ENCODE peak calls at places on chromosomes 16 and 17, in nine cellular contexts. F is prostate gland, H is ascending aorta, D is PC-3, G is ovary, V is fibroblast of lung, U is astrocyte, K is neural progenitor cell, M is HL-60. O is an unnamed sample.

GRCh38 chr17:36611345-36612072 is 10.1 kb downstream of the MRM1 start:
- DNase-seq in F (no peak), H (no peak), D (no peak), G (no peak), V (peak; percentile 71), U (peak; percentile 82), K (no peak), M (no peak), O (peak; percentile 82)

GRCh38 chr16:8880839-8881510 is 1.2 kb upstream of the LITAFD start:
- DNase-seq in F (no peak), H (no peak), D (no peak), G (no peak), V (no peak), U (no peak), K (no peak), M (no peak), O (no peak)

GRCh38 chr16:71421911-71422310 is 19.9 kb downstream of the TLE7 start:
- DNase-seq in F (no peak), H (no peak), D (peak; percentile 23), G (no peak), V (no peak), U (no peak), K (peak; percentile 49), M (peak; percentile 34), O (peak; percentile 5)

GRCh38 chr17:80107231-80108021 is 6.0 kb downstream of the GAA start:
- DNase-seq in F (no peak), H (no peak), D (no peak), G (peak; percentile 35), V (no peak), U (no peak), K (no peak), M (no peak), O (no peak)

GRCh38 chr16:69861276-69862030 is 89.7 kb upstream of the CLEC18A start:
- DNase-seq in F (peak; percentile 50), H (peak; percentile 86), D (no peak), G (no peak), V (peak; percentile 66), U (peak; percentile 82), K (no peak), M (no peak), O (peak; percentile 64)

GRCh38 chr17:78925662-78926555 is 722 bp upstream of the TIMP2 start:
- DNase-seq in F (no peak), H (peak; percentile 94), D (no peak), G (peak; percentile 91), V (peak; percentile 92), U (peak; percentile 76), K (peak; percentile 45), M (peak; percentile 58), O (peak; percentile 86)

GRCh38 chr17:279356-279755 is 73.3 kb downstream of the RPH3AL start:
- DNase-seq in F (no peak), H (no peak), D (no peak), G (no peak), V (no peak), U (no peak), K (no peak), M (no peak), O (no peak)

GRCh38 chr16:48559462-48560211 is 50.3 kb downstream of the N4BP1 start:
- DNase-seq in F (no peak), H (no peak), D (no peak), G (no peak), V (no peak), U (no peak), K (no peak), M (peak; percentile 63), O (no peak)

GRCh38 chr16:381788-382717 is at the start of gene PGAP6:
- DNase-seq in F (peak; percentile 67), H (no peak), D (peak; percentile 50), G (peak; percentile 75), V (peak; percentile 49), U (no peak), K (peak; percentile 84), M (peak; percentile 45), O (no peak)

GRCh38 chr16:69709456-69710084 is 16.8 kb downstream of the NQO1 start:
- DNase-seq in F (peak; percentile 27), H (no peak), D (peak; percentile 75), G (no peak), V (peak; percentile 80), U (peak; percentile 51), K (peak; percentile 77), M (peak; percentile 33), O (peak; percentile 29)

GRCh38 chr17:41406205-41406604 is 8.8 kb upstream of the KRT31 start:
- DNase-seq in F (no peak), H (peak; percentile 24), D (peak; percentile 52), G (no peak), V (no peak), U (no peak), K (peak; percentile 27), M (no peak), O (no peak)

GRCh38 chr17:49035470-49036269 is 38.5 kb downstream of the IGF2BP1 start:
- DNase-seq in F (no peak), H (no peak), D (peak; percentile 74), G (peak; percentile 60), V (peak; percentile 54), U (no peak), K (peak; percentile 85), M (peak; percentile 35), O (peak; percentile 46)

GRCh38 chr17:66980896-66981295 is 16.4 kb downstream of the CACNG4 start:
- DNase-seq in F (no peak), H (no peak), D (peak; percentile 64), G (no peak), V (no peak), U (no peak), K (no peak), M (no peak), O (no peak)

GRCh38 chr17:55674107-55674506 is 48.6 kb downstream of the TMEM100 start:
- DNase-seq in F (no peak), H (no peak), D (no peak), G (no peak), V (peak; percentile 48), U (no peak), K (no peak), M (peak; percentile 88), O (no peak)

GRCh38 chr17:6455321-6455705 is 11.1 kb downstream of the PIMREG start:
- DNase-seq in F (no peak), H (no peak), D (no peak), G (peak; percentile 71), V (peak; percentile 28), U (peak; percentile 14), K (peak; percentile 78), M (no peak), O (no peak)

GRCh38 chr16:29198231-29198630 is 208.3 kb downstream of the NPIPB11 start:
- DNase-seq in F (no peak), H (peak; percentile 33), D (no peak), G (no peak), V (no peak), U (no peak), K (no peak), M (no peak), O (no peak)

GRCh38 chr17:4155980-4156620 is 13.1 kb downstream of the CYB5D2 start:
- DNase-seq in F (no peak), H (no peak), D (no peak), G (no peak), V (no peak), U (no peak), K (no peak), M (no peak), O (no peak)

GRCh38 chr16:10153993-10154788 is 28.0 kb downstream of the GRIN2A start:
- DNase-seq in F (no peak), H (no peak), D (no peak), G (no peak), V (no peak), U (peak; percentile 20), K (no peak), M (no peak), O (no peak)

GRCh38 chr17:17737938-17738894 is 57.0 kb downstream of the RAI1 start:
- DNase-seq in F (peak; percentile 64), H (no peak), D (no peak), G (peak; percentile 86), V (peak; percentile 47), U (peak; percentile 40), K (peak; percentile 63), M (no peak), O (no peak)

DNA sequence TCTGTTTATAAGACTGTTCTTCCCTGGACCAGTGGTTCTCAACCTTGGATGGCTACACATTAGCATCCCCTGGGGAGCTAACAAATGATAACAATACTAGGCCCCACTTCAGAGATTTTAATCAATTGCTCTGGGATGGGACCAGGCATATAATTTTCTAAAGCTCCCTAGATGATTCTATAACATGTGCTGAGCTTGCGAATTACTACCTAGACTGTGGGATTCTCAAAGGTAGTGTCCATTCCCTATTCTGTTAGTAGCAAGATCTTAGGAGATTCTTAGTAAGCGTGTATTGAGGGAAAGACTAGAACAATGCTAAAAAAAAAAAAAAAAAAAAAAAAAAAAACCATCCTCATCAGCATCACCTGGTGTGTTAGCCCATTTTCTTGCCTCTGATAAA is 412.0 kb upstream of the CDH5 start:
- DNase-seq in F (no peak), H (no peak), D (no peak), G (no peak), V (no peak), U (no peak), K (no peak), M (no peak), O (no peak)
- TF ChIP-seq CTCF in F (no peak), H (no peak), D (no peak), G (no peak), V (no peak), U (no peak), K (no peak), M (no peak), O (no peak)

GRCh38 chr17:19727466-19728113 is 11.2 kb upstream of the SLC47A2 start:
- DNase-seq in F (peak; percentile 86), H (no peak), D (no peak), G (peak; percentile 73), V (peak; percentile 87), U (peak; percentile 32), K (no peak), M (peak; percentile 32), O (peak; percentile 26)
- H3K27ac ChIP-seq in F (peak overlapping the region; percentile 84), H (peak overlapping the region; percentile 76), D (no peak overlapping the region), G (peak overlapping the region; percentile 93), V (peak overlapping the region; percentile 17), U (no peak overlapping the region), K (no peak overlapping the region), M (peak overlapping the region; percentile 68), O (no peak overlapping the region)

GRCh38 chr17:9055281-9055680 is 34.0 kb downstream of the NTN1 start:
- DNase-seq in F (no peak), H (no peak), D (no peak), G (no peak), V (no peak), U (no peak), K (no peak), M (no peak), O (no peak)
- TF ChIP-seq CTCF in F (no peak), H (no peak), D (no peak), G (no peak), V (no peak), U (no peak), K (no peak), M (no peak), O (no peak)

DNA sequence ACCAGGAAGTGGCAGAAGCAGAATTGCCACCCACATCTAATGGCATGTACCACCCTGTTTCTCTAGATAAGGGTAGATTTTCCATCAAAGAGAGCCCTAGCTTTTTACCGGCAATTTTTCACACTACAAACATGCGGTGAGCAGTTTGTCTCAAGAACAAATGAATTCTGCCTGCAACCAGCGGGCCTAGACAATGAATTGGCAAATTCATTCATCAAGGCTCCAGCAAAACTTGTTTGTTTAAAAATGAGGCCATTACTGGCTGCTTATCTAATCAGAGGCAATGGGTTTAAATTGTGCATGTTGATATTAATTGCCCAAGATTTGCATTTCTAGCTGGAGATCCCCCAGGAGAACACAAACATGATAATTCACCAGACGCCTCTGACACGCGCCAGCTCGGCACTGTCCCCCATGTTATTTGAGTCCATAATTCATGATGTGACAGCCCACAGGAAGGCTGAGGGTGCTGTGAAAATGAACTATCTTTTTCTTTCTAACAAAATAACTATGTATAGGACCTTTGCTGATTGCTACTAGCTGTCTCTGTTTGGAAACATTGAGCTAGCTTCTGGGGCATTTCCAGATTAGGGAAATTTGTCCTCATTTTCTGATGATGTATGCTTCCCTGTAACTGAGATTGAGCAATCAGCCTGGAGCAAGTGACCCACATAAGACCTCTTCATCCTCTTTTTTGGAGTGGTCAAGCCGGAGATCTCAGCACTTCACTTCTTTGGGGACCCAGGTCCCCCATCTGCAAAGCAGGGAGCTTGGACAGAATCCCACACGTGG is 80.8 kb downstream of the CNGB1 start:
- DNase-seq in F (no peak), H (no peak), D (no peak), G (no peak), V (peak; percentile 75), U (peak; percentile 76), K (no peak), M (no peak), O (no peak)
- H3K27ac ChIP-seq in F (no peak overlapping the region), H (no peak overlapping the region), D (no peak overlapping the region), G (no peak overlapping the region), V (no peak overlapping the region), U (no peak overlapping the region), K (no peak overlapping the region), M (no peak overlapping the region), O (no peak overlapping the region)

O was measured in brain microvascular endothelial cell.